ENCODE peak calls at places on chromosomes 6 and 20, in ten cellular contexts. W is breast epithelium, A is IMR-90, M is heart left ventricle, F is A549, O is testis, Z is transverse colon, J is HCT116, I is suprapubic skin, Y is sigmoid colon. C is an unnamed sample.

GRCh38 chr6:38131527-38131965 is 312.0 kb downstream of the ZFAND3 start:
- DNase-seq in M (no peak), Z (no peak), A (peak; percentile 99), J (no peak), Y (no peak), O (peak; percentile 34), I (no peak), W (no peak), F (no peak), C (no peak)

GRCh38 chr6:90911600-90911999 is 324.7 kb upstream of the MAP3K7 start:
- DNase-seq in O (no peak), W (no peak), Y (no peak), M (no peak), A (no peak), J (no peak), I (no peak), F (no peak), Z (no peak), C (no peak)

GRCh38 chr6:135268263-135268662 is 87.2 kb downstream of the MYB start:
- DNase-seq in I (no peak), A (no peak), Y (no peak), F (no peak), M (no peak), Z (no peak), W (no peak), J (no peak), O (no peak), C (no peak)

GRCh38 chr20:47120346-47120745 is 225.7 kb downstream of the EYA2 start:
- DNase-seq in I (no peak), W (no peak), A (no peak), Y (peak; percentile 56), J (no peak), O (no peak), F (no peak), Z (no peak), M (no peak), C (no peak)

GRCh38 chr6:15663057-15663638 is 320 bp upstream of the DTNBP1 start:
- DNase-seq in W (no peak), I (no peak), Y (no peak), O (no peak), F (peak; percentile 54), M (no peak), Z (no peak), J (peak; percentile 34), A (peak; percentile 57), C (no peak)

GRCh38 chr6:89951574-89952360 is 57.5 kb downstream of the GJA10 start:
- DNase-seq in W (no peak), I (no peak), F (no peak), Z (no peak), M (peak; percentile 54), O (peak; percentile 44), A (peak; percentile 31), Y (no peak), J (no peak), C (peak; percentile 15)

GRCh38 chr6:31737315-31738047 is 1.2 kb upstream of the CLIC1 start:
- DNase-seq in W (no peak), O (no peak), M (no peak), F (peak; percentile 43), A (no peak), Y (no peak), Z (peak; percentile 52), J (no peak), I (no peak), C (no peak)

GRCh38 chr6:22827760-22828159 is 258.4 kb downstream of the HDGFL1 start:
- DNase-seq in M (no peak), Y (no peak), F (peak; percentile 1), Z (no peak), J (no peak), O (no peak), I (no peak), A (peak; percentile 28), W (no peak), C (no peak)

GRCh38 chr6:16388488-16388887 is 150.1 kb downstream of the GMPR start:
- DNase-seq in W (no peak), A (peak; percentile 43), I (no peak), Y (no peak), O (no peak), M (no peak), J (no peak), Z (no peak), F (no peak), C (no peak)

GRCh38 chr20:9978395-9979004 is 56.3 kb upstream of the ANKEF1 start:
- DNase-seq in M (no peak), Z (peak; percentile 15), A (peak; percentile 89), F (peak; percentile 94), Y (no peak), W (no peak), I (no peak), O (peak; percentile 69), J (peak; percentile 79), C (peak; percentile 24)

GRCh38 chr6:30782425-30783014 is 38.2 kb upstream of the IER3 start:
- DNase-seq in J (peak; percentile 75), Y (no peak), Z (no peak), F (peak; percentile 85), I (no peak), A (peak; percentile 51), M (no peak), W (no peak), O (no peak), C (no peak)

GRCh38 chr6:53903357-53903756 is 108.6 kb downstream of the LRRC1 start:
- DNase-seq in W (no peak), Y (no peak), Z (no peak), M (no peak), O (no peak), F (no peak), I (no peak), A (no peak), J (no peak), C (no peak)

GRCh38 chr6:53894086-53894485 is 99.3 kb downstream of the LRRC1 start:
- DNase-seq in Z (peak; percentile 18), Y (peak; percentile 75), F (no peak), W (no peak), O (no peak), M (no peak), A (peak; percentile 61), J (no peak), I (no peak), C (peak; percentile 55)

GRCh38 chr6:53896237-53896636 is 101.4 kb downstream of the LRRC1 start:
- DNase-seq in F (peak; percentile 2), I (no peak), Z (no peak), M (no peak), Y (no peak), A (peak; percentile 18), W (no peak), J (no peak), O (no peak), C (no peak)

GRCh38 chr6:53899512-53899911 is 104.7 kb downstream of the LRRC1 start:
- DNase-seq in Y (no peak), M (no peak), Z (no peak), O (no peak), I (no peak), A (no peak), F (no peak), W (no peak), J (no peak), C (no peak)

GRCh38 chr6:53898026-53898795 is 103.4 kb downstream of the LRRC1 start:
- DNase-seq in F (no peak), M (no peak), A (peak; percentile 84), I (no peak), J (no peak), Z (no peak), Y (no peak), O (no peak), W (no peak), C (no peak)
- TF ChIP-seq CTCF in F (no peak), M (no peak), A (no peak), I (no peak), J (no peak), Z (no peak), Y (no peak), O (no peak), W (no peak), C (no peak)

GRCh38 chr6:9398794-9399373 is 963.5 kb upstream of the SLC35B3 start:
- DNase-seq in A (no peak), J (no peak), Z (no peak), M (peak; percentile 61), Y (no peak), O (peak; percentile 28), I (no peak), F (no peak), W (no peak), C (peak; percentile 25)
- H3K4me1 ChIP-seq in A (peaks cover 2% of the 10 kb centered on the region), J (no peaks in the 10 kb centered on the region), Z (no peaks in the 10 kb centered on the region), M (peaks cover 15% of the 10 kb centered on the region), Y (no peaks in the 10 kb centered on the region), O (no peaks in the 10 kb centered on the region), I (peaks cover 3% of the 10 kb centered on the region), F (peaks cover 6% of the 10 kb centered on the region), W (no peaks in the 10 kb centered on the region), C (no peaks in the 10 kb centered on the region)

GRCh38 chr20:62820208-62820961 is 3.5 kb downstream of the COL9A3 start:
- DNase-seq in Y (no peak), A (no peak), M (no peak), O (no peak), Z (no peak), I (no peak), J (no peak), F (no peak), W (no peak), C (no peak)
- TF ChIP-seq POLR2A in Y (no peak), A (no peak), M (no peak), O (no peak), Z (no peak), I (no peak), J (no peak), F (no peak), W (no peak), C (no peak)

GRCh38 chr6:99132026-99132425 is 184.3 kb upstream of the FBXL4 start:
- DNase-seq in Z (no peak), J (no peak), O (no peak), I (no peak), W (no peak), Y (no peak), M (no peak), A (no peak), F (no peak), C (no peak)

GRCh38 chr6:99129835-99130234 is 182.1 kb upstream of the FBXL4 start:
- DNase-seq in A (no peak), J (no peak), O (no peak), W (no peak), M (no peak), Y (no peak), I (no peak), Z (no peak), F (no peak), C (no peak)

GRCh38 chr6:99130897-99131873 is 183.4 kb upstream of the FBXL4 start:
- DNase-seq in A (no peak), Z (no peak), I (no peak), O (no peak), J (no peak), M (no peak), Y (no peak), F (no peak), W (no peak), C (no peak)
- TF ChIP-seq CTCF in A (no peak), Z (no peak), I (no peak), O (no peak), J (no peak), M (no peak), Y (no peak), F (no peak), W (no peak), C (no peak)

DNA sequence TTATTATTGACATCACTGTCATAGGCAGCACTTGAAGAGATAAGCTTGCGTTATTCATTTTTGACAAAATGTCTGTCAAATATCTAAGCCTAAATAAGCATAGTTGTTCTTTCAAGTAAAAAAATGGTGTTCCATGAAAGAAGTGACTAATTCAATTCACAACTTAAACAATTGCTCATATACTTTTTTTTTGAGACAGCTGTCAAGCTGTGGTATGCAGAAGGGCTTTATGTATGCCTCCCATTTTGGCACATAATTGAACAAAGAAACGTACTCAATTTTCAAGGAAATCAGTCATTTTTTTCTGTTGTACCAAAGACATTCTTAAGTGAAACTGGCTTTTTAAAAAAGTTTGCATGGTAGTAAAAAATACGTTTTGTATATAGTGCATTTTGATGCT is 8.5 kb downstream of the AFDN start:
- DNase-seq in Y (no peak), A (no peak), W (no peak), M (no peak), I (no peak), Z (no peak), J (no peak), F (no peak), O (no peak), C (no peak)
- H3K4me1 ChIP-seq in Y (peaks cover 43% of the 10 kb centered on the region), A (no peaks in the 10 kb centered on the region), W (no peaks in the 10 kb centered on the region), M (peaks cover 42% of the 10 kb centered on the region), I (peaks cover 19% of the 10 kb centered on the region), Z (peaks cover 8% of the 10 kb centered on the region), J (peaks cover 23% of the 10 kb centered on the region), F (peaks cover 31% of the 10 kb centered on the region), O (peaks cover 27% of the 10 kb centered on the region), C (peaks cover 60% of the 10 kb centered on the region)